ENCODE peak calls at places on chromosome 21, in ten cellular contexts. One of them, this sample, is unnamed.

GRCh38 chr21:45365608-45366241 is 39.2 kb upstream of the COL18A1 start:
- DNase-seq in brain microvascular endothelial cell: peak
- DNase-seq in left ventricle myocardium inferior: no peak
- DNase-seq in B cell: no peak
- DNase-seq in NCI-H1105 treated with DMSO at 0.1 percent for 48 hours: no peak
- DNase-seq in ELF-1: peak
- DNase-seq in activated CD4-positive, alpha-beta T cell treated with anti-CD3 and anti-CD28 coated beads, Interleukin-2, amount 50 U/mL, for 1 hour: no peak
- DNase-seq in frontal cortex: no peak
- DNase-seq in aorta: peak
- DNase-seq in EH: peak
- DNase-seq in this sample: no peak

GRCh38 chr21:30408782-30409494 is 13.1 kb downstream of the KRTAP13-1 start:
- DNase-seq in brain microvascular endothelial cell: peak
- DNase-seq in left ventricle myocardium inferior: no peak
- DNase-seq in B cell: no peak
- DNase-seq in NCI-H1105 treated with DMSO at 0.1 percent for 48 hours: peak
- DNase-seq in ELF-1: peak
- DNase-seq in activated CD4-positive, alpha-beta T cell treated with anti-CD3 and anti-CD28 coated beads, Interleukin-2, amount 50 U/mL, for 1 hour: no peak
- DNase-seq in frontal cortex: no peak
- DNase-seq in aorta: no peak
- DNase-seq in EH: no peak
- DNase-seq in this sample: no peak

GRCh38 chr21:15874610-15875009 is 144.8 kb downstream of the USP25 start:
- DNase-seq in brain microvascular endothelial cell: no peak
- DNase-seq in left ventricle myocardium inferior: no peak
- DNase-seq in B cell: no peak
- DNase-seq in NCI-H1105 treated with DMSO at 0.1 percent for 48 hours: no peak
- DNase-seq in ELF-1: no peak
- DNase-seq in activated CD4-positive, alpha-beta T cell treated with anti-CD3 and anti-CD28 coated beads, Interleukin-2, amount 50 U/mL, for 1 hour: no peak
- DNase-seq in frontal cortex: no peak
- DNase-seq in aorta: no peak
- DNase-seq in EH: peak
- DNase-seq in this sample: no peak

GRCh38 chr21:44557491-44558328 is 885 bp downstream of the KRTAP10-3 start:
- DNase-seq in brain microvascular endothelial cell: no peak
- DNase-seq in left ventricle myocardium inferior: no peak
- DNase-seq in B cell: no peak
- DNase-seq in NCI-H1105 treated with DMSO at 0.1 percent for 48 hours: no peak
- DNase-seq in ELF-1: peak
- DNase-seq in activated CD4-positive, alpha-beta T cell treated with anti-CD3 and anti-CD28 coated beads, Interleukin-2, amount 50 U/mL, for 1 hour: no peak
- DNase-seq in frontal cortex: no peak
- DNase-seq in aorta: no peak
- DNase-seq in EH: no peak
- DNase-seq in this sample: no peak

GRCh38 chr21:41995577-41995976 is 14.6 kb downstream of the ZBTB21 start:
- DNase-seq in brain microvascular endothelial cell: no peak
- DNase-seq in left ventricle myocardium inferior: no peak
- DNase-seq in B cell: no peak
- DNase-seq in NCI-H1105 treated with DMSO at 0.1 percent for 48 hours: no peak
- DNase-seq in ELF-1: no peak
- DNase-seq in activated CD4-positive, alpha-beta T cell treated with anti-CD3 and anti-CD28 coated beads, Interleukin-2, amount 50 U/mL, for 1 hour: no peak
- DNase-seq in frontal cortex: no peak
- DNase-seq in aorta: no peak
- DNase-seq in EH: no peak
- DNase-seq in this sample: peak

GRCh38 chr21:36647279-36648093 is 51.4 kb upstream of the SIM2 start:
- DNase-seq in brain microvascular endothelial cell: peak
- DNase-seq in left ventricle myocardium inferior: no peak
- DNase-seq in B cell: no peak
- DNase-seq in NCI-H1105 treated with DMSO at 0.1 percent for 48 hours: no peak
- DNase-seq in ELF-1: peak
- DNase-seq in activated CD4-positive, alpha-beta T cell treated with anti-CD3 and anti-CD28 coated beads, Interleukin-2, amount 50 U/mL, for 1 hour: no peak
- DNase-seq in frontal cortex: no peak
- DNase-seq in aorta: no peak
- DNase-seq in EH: peak
- DNase-seq in this sample: no peak

GRCh38 chr21:41631564-41632461 is 123.9 kb upstream of the TMPRSS2 start:
- DNase-seq in brain microvascular endothelial cell: no peak
- DNase-seq in left ventricle myocardium inferior: no peak
- DNase-seq in B cell: no peak
- DNase-seq in NCI-H1105 treated with DMSO at 0.1 percent for 48 hours: peak
- DNase-seq in ELF-1: no peak
- DNase-seq in activated CD4-positive, alpha-beta T cell treated with anti-CD3 and anti-CD28 coated beads, Interleukin-2, amount 50 U/mL, for 1 hour: no peak
- DNase-seq in frontal cortex: no peak
- DNase-seq in aorta: no peak
- DNase-seq in EH: peak
- DNase-seq in this sample: no peak

GRCh38 chr21:44550807-44551206 is 498 bp downstream of the KRTAP10-2 start:
- DNase-seq in brain microvascular endothelial cell: no peak
- DNase-seq in left ventricle myocardium inferior: no peak
- DNase-seq in B cell: no peak
- DNase-seq in NCI-H1105 treated with DMSO at 0.1 percent for 48 hours: no peak
- DNase-seq in ELF-1: no peak
- DNase-seq in activated CD4-positive, alpha-beta T cell treated with anti-CD3 and anti-CD28 coated beads, Interleukin-2, amount 50 U/mL, for 1 hour: no peak
- DNase-seq in frontal cortex: no peak
- DNase-seq in aorta: no peak
- DNase-seq in EH: no peak
- DNase-seq in this sample: peak

GRCh38 chr21:44006656-44007055 is 5.5 kb upstream of the TRAPPC10 start:
- DNase-seq in brain microvascular endothelial cell: peak
- DNase-seq in left ventricle myocardium inferior: peak
- DNase-seq in B cell: no peak
- DNase-seq in NCI-H1105 treated with DMSO at 0.1 percent for 48 hours: no peak
- DNase-seq in ELF-1: no peak
- DNase-seq in activated CD4-positive, alpha-beta T cell treated with anti-CD3 and anti-CD28 coated beads, Interleukin-2, amount 50 U/mL, for 1 hour: no peak
- DNase-seq in frontal cortex: no peak
- DNase-seq in aorta: no peak
- DNase-seq in EH: peak
- DNase-seq in this sample: no peak

GRCh38 chr21:14762734-14763694 is 216.9 kb upstream of the SAMSN1 start:
- DNase-seq in brain microvascular endothelial cell: no peak
- DNase-seq in left ventricle myocardium inferior: no peak
- DNase-seq in B cell: peak
- DNase-seq in NCI-H1105 treated with DMSO at 0.1 percent for 48 hours: no peak
- DNase-seq in ELF-1: no peak
- DNase-seq in activated CD4-positive, alpha-beta T cell treated with anti-CD3 and anti-CD28 coated beads, Interleukin-2, amount 50 U/mL, for 1 hour: no peak
- DNase-seq in frontal cortex: no peak
- DNase-seq in aorta: no peak
- DNase-seq in EH: no peak
- DNase-seq in this sample: no peak

GRCh38 chr21:46111193-46111571 is 13.3 kb downstream of the COL6A2 start:
- DNase-seq in brain microvascular endothelial cell: no peak
- DNase-seq in left ventricle myocardium inferior: no peak
- DNase-seq in B cell: no peak
- DNase-seq in NCI-H1105 treated with DMSO at 0.1 percent for 48 hours: no peak
- DNase-seq in ELF-1: no peak
- DNase-seq in activated CD4-positive, alpha-beta T cell treated with anti-CD3 and anti-CD28 coated beads, Interleukin-2, amount 50 U/mL, for 1 hour: no peak
- DNase-seq in frontal cortex: no peak
- DNase-seq in aorta: peak
- DNase-seq in EH: no peak
- DNase-seq in this sample: peak

GRCh38 chr21:42524341-42525227 is 10.9 kb downstream of the SLC37A1 start:
- DNase-seq in brain microvascular endothelial cell: peak
- DNase-seq in left ventricle myocardium inferior: peak
- DNase-seq in B cell: peak
- DNase-seq in NCI-H1105 treated with DMSO at 0.1 percent for 48 hours: peak
- DNase-seq in ELF-1: peak
- DNase-seq in activated CD4-positive, alpha-beta T cell treated with anti-CD3 and anti-CD28 coated beads, Interleukin-2, amount 50 U/mL, for 1 hour: no peak
- DNase-seq in frontal cortex: no peak
- DNase-seq in aorta: peak
- DNase-seq in EH: peak
- DNase-seq in this sample: peak

GRCh38 chr21:46212721-46213484 is 15.7 kb downstream of the LSS start:
- DNase-seq in brain microvascular endothelial cell: no peak
- DNase-seq in left ventricle myocardium inferior: no peak
- DNase-seq in B cell: no peak
- DNase-seq in NCI-H1105 treated with DMSO at 0.1 percent for 48 hours: no peak
- DNase-seq in ELF-1: no peak
- DNase-seq in activated CD4-positive, alpha-beta T cell treated with anti-CD3 and anti-CD28 coated beads, Interleukin-2, amount 50 U/mL, for 1 hour: no peak
- DNase-seq in frontal cortex: no peak
- DNase-seq in aorta: no peak
- DNase-seq in EH: no peak
- DNase-seq in this sample: peak

This sample was measured in coronary artery.